ENCODE peak calls at places on chromosomes 11 and 22, in six cellular contexts. One of them, this sample, is unnamed. For H3K4me1, the result is how much of the 10 kb centered on the place peaks cover.

GRCh38 chr11:95134491-95134890 is 44.8 kb downstream of the ENDOD1 start:
- DNase-seq in IMR-90: peak
- DNase-seq in colonic mucosa: no peak
- DNase-seq in PC-3: peak
- DNase-seq in heart right ventricle: no peak
- DNase-seq in transverse colon: no peak
- DNase-seq in this sample: peak

GRCh38 chr11:81224396-81224795 is 1509.3 kb downstream of the FAM181B start:
- DNase-seq in IMR-90: no peak
- DNase-seq in colonic mucosa: no peak
- DNase-seq in PC-3: no peak
- DNase-seq in heart right ventricle: no peak
- DNase-seq in transverse colon: no peak
- DNase-seq in this sample: no peak

GRCh38 chr11:1119282-1120146 is 38.2 kb upstream of the MUC5AC start:
- DNase-seq in IMR-90: no peak
- DNase-seq in colonic mucosa: no peak
- DNase-seq in PC-3: no peak
- DNase-seq in heart right ventricle: no peak
- DNase-seq in transverse colon: peak
- DNase-seq in this sample: no peak

GRCh38 chr11:118258410-118258809 is 5.7 kb downstream of the MPZL2 start:
- DNase-seq in IMR-90: no peak
- DNase-seq in colonic mucosa: peak
- DNase-seq in PC-3: peak
- DNase-seq in heart right ventricle: no peak
- DNase-seq in transverse colon: no peak
- DNase-seq in this sample: no peak

GRCh38 chr11:123054301-123055065 is 7.5 kb downstream of the HSPA8 start:
- DNase-seq in IMR-90: peak
- DNase-seq in colonic mucosa: no peak
- DNase-seq in PC-3: peak
- DNase-seq in heart right ventricle: no peak
- DNase-seq in transverse colon: no peak
- DNase-seq in this sample: peak

GRCh38 chr11:21323617-21324016 is 654.2 kb downstream of the NELL1 start:
- DNase-seq in IMR-90: no peak
- DNase-seq in colonic mucosa: no peak
- DNase-seq in PC-3: no peak
- DNase-seq in heart right ventricle: no peak
- DNase-seq in transverse colon: no peak
- DNase-seq in this sample: no peak

GRCh38 chr11:40401132-40401853 is 1058.2 kb downstream of the LRRC4C start:
- DNase-seq in IMR-90: no peak
- DNase-seq in colonic mucosa: no peak
- DNase-seq in PC-3: no peak
- DNase-seq in heart right ventricle: no peak
- DNase-seq in transverse colon: no peak
- DNase-seq in this sample: no peak

GRCh38 chr11:85946221-85946620 is 91.0 kb downstream of the CCDC83 start:
- DNase-seq in IMR-90: peak
- DNase-seq in colonic mucosa: no peak
- DNase-seq in PC-3: peak
- DNase-seq in heart right ventricle: no peak
- DNase-seq in transverse colon: no peak
- DNase-seq in this sample: no peak

GRCh38 chr22:27348634-27349033 is 452.9 kb downstream of the MN1 start:
- DNase-seq in IMR-90: peak
- DNase-seq in colonic mucosa: no peak
- DNase-seq in PC-3: no peak
- DNase-seq in heart right ventricle: no peak
- DNase-seq in transverse colon: no peak
- DNase-seq in this sample: no peak

GRCh38 chr11:78905756-78906155 is 331.1 kb upstream of the NARS2 start:
- DNase-seq in IMR-90: no peak
- DNase-seq in colonic mucosa: no peak
- DNase-seq in PC-3: no peak
- DNase-seq in heart right ventricle: peak
- DNase-seq in transverse colon: no peak
- DNase-seq in this sample: no peak

GRCh38 chr11:70080763-70081162 is 2.6 kb downstream of the ANO1 start:
- DNase-seq in IMR-90: no peak
- DNase-seq in colonic mucosa: no peak
- DNase-seq in PC-3: peak
- DNase-seq in heart right ventricle: no peak
- DNase-seq in transverse colon: no peak
- DNase-seq in this sample: peak

GRCh38 chr11:120208777-120209176 is 2.1 kb upstream of the OAF start:
- DNase-seq in IMR-90: peak
- DNase-seq in colonic mucosa: peak
- DNase-seq in PC-3: peak
- DNase-seq in heart right ventricle: no peak
- DNase-seq in transverse colon: peak
- DNase-seq in this sample: peak

GRCh38 chr22:47987885-47988515 is 1225.5 kb downstream of the TBC1D22A start:
- DNase-seq in IMR-90: no peak
- DNase-seq in colonic mucosa: no peak
- DNase-seq in PC-3: no peak
- DNase-seq in heart right ventricle: no peak
- DNase-seq in transverse colon: no peak
- DNase-seq in this sample: no peak

GRCh38 chr11:47051217-47051616 is 114.7 kb downstream of the CSTPP1 start:
- DNase-seq in IMR-90: peak
- DNase-seq in colonic mucosa: no peak
- DNase-seq in PC-3: no peak
- DNase-seq in heart right ventricle: no peak
- DNase-seq in transverse colon: no peak
- DNase-seq in this sample: no peak

GRCh38 chr11:45093761-45094455 is 52.5 kb upstream of the PRDM11 start:
- DNase-seq in IMR-90: no peak
- DNase-seq in colonic mucosa: peak
- DNase-seq in PC-3: no peak
- DNase-seq in heart right ventricle: no peak
- DNase-seq in transverse colon: no peak
- DNase-seq in this sample: no peak

GRCh38 chr11:107731911-107732310 is 20.1 kb upstream of the SLN start:
- DNase-seq in IMR-90: no peak
- DNase-seq in colonic mucosa: no peak
- DNase-seq in PC-3: no peak
- DNase-seq in heart right ventricle: no peak
- DNase-seq in transverse colon: no peak
- DNase-seq in this sample: no peak

GRCh38 chr11:42595856-42596255 is 715.9 kb upstream of the API5 start:
- DNase-seq in IMR-90: no peak
- DNase-seq in colonic mucosa: no peak
- DNase-seq in PC-3: no peak
- DNase-seq in heart right ventricle: no peak
- DNase-seq in transverse colon: no peak
- DNase-seq in this sample: no peak

GRCh38 chr22:41979423-41980250 is 10.4 kb downstream of the SEPTIN3 start:
- DNase-seq in IMR-90: no peak
- DNase-seq in colonic mucosa: no peak
- DNase-seq in PC-3: no peak
- DNase-seq in heart right ventricle: no peak
- DNase-seq in transverse colon: no peak
- DNase-seq in this sample: no peak

GRCh38 chr22:41987276-41987675 is 11.3 kb upstream of the WBP2NL start:
- DNase-seq in IMR-90: no peak
- DNase-seq in colonic mucosa: no peak
- DNase-seq in PC-3: no peak
- DNase-seq in heart right ventricle: no peak
- DNase-seq in transverse colon: no peak
- DNase-seq in this sample: no peak

GRCh38 chr22:41982886-41983285 is 13.6 kb downstream of the SEPTIN3 start:
- DNase-seq in IMR-90: no peak
- DNase-seq in colonic mucosa: no peak
- DNase-seq in PC-3: no peak
- DNase-seq in heart right ventricle: no peak
- DNase-seq in transverse colon: no peak
- DNase-seq in this sample: no peak

GRCh38 chr22:41983516-41983915 is 14.3 kb downstream of the SEPTIN3 start:
- DNase-seq in IMR-90: no peak
- DNase-seq in colonic mucosa: no peak
- DNase-seq in PC-3: no peak
- DNase-seq in heart right ventricle: no peak
- DNase-seq in transverse colon: no peak
- DNase-seq in this sample: no peak

DNA sequence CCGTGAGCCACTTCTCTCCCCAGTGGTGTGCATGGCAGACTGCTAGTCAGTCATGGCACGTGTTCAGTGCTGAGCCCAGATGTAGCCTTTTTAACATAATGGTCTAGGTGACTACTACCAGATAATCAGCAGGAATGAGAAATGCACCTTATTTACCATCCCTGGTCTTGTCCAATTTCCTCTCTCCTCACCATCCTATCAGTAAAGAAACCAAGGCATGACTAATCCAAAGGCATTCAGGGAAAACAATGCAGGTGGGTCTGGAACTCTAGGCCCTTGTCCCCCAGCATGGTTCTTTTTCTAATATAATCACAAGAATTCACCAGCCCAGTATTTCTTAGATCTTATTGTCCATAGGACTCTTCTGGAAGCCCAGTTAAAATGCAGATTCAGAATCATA is 14.6 kb upstream of the WBP2NL start:
- DNase-seq in IMR-90: no peak
- DNase-seq in colonic mucosa: no peak
- DNase-seq in PC-3: no peak
- DNase-seq in heart right ventricle: no peak
- DNase-seq in transverse colon: no peak
- DNase-seq in this sample: no peak
- TF ChIP-seq CTCF in IMR-90: no peak
- TF ChIP-seq CTCF in colonic mucosa: no peak
- TF ChIP-seq CTCF in PC-3: no peak
- TF ChIP-seq CTCF in heart right ventricle: no peak
- TF ChIP-seq CTCF in transverse colon: no peak
- TF ChIP-seq CTCF in this sample: no peak

DNA sequence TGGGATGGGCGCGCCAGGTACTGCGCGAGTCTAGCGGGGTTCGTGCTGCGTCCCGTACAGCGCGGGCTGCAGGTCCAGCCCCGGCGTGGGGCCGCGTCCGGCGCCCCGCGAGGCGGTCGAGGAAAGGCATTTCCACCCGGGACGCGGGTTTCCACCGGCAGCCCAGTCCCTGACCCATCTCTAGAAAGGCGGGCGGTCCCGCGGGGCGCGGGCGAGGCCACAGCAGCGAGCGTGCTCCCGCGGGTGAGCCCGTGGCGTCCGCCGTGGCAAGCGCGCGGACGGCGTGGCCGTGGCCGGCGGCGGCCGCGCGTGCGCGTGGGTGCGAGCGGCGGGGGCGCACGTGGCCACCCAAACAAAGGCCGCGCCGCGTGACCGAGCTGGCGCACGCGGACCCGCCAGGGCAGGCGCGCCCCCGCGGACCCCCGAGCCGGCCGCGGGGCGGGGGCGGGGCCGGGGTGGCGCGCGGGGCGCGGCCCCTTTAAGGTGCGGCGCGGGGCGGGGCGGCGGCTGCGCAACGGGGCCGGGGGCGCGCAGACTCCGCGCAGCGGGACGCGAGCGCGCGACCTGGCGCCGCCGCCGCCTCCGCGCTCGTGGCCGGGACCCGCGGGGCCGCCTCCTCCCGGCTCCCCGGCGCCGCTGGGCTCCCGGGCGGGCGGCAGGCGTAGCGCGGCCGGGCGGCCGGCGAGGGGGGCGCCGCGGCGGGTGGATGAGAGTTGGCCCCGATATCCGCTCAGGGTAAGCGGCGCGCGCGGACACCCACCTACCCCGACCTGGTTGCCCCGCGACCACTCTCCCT is 39.3 kb upstream of the CELSR1 start:
- DNase-seq in IMR-90: peak
- DNase-seq in colonic mucosa: no peak
- DNase-seq in PC-3: peak
- DNase-seq in heart right ventricle: peak
- DNase-seq in transverse colon: peak
- DNase-seq in this sample: peak
- H3K4me1 ChIP-seq in IMR-90: under half
- H3K4me1 ChIP-seq in colonic mucosa: under half
- H3K4me1 ChIP-seq in PC-3: under half
- H3K4me1 ChIP-seq in heart right ventricle: under half
- H3K4me1 ChIP-seq in transverse colon: half or more
- H3K4me1 ChIP-seq in this sample: half or more

GRCh38 chr11:5505363-5506048 is 4.3 kb downstream of the UBQLN3 start:
- DNase-seq in IMR-90: no peak
- DNase-seq in colonic mucosa: no peak
- DNase-seq in PC-3: no peak
- DNase-seq in heart right ventricle: no peak
- DNase-seq in transverse colon: no peak
- DNase-seq in this sample: no peak

GRCh38 chr11:5507177-5507576 is 2.6 kb downstream of the UBQLN3 start:
- DNase-seq in IMR-90: no peak
- DNase-seq in colonic mucosa: no peak
- DNase-seq in PC-3: no peak
- DNase-seq in heart right ventricle: no peak
- DNase-seq in transverse colon: no peak
- DNase-seq in this sample: no peak

GRCh38 chr11:5509803-5510202 is at the start of gene UBQLN3:
- DNase-seq in IMR-90: no peak
- DNase-seq in colonic mucosa: no peak
- DNase-seq in PC-3: no peak
- DNase-seq in heart right ventricle: no peak
- DNase-seq in transverse colon: no peak
- DNase-seq in this sample: no peak

GRCh38 chr11:5507586-5508305 is 2.0 kb downstream of the UBQLN3 start:
- DNase-seq in IMR-90: no peak
- DNase-seq in colonic mucosa: no peak
- DNase-seq in PC-3: no peak
- DNase-seq in heart right ventricle: no peak
- DNase-seq in transverse colon: no peak
- DNase-seq in this sample: no peak

GRCh38 chr11:5508605-5509004 is 1.2 kb downstream of the UBQLN3 start:
- DNase-seq in IMR-90: no peak
- DNase-seq in colonic mucosa: no peak
- DNase-seq in PC-3: no peak
- DNase-seq in heart right ventricle: no peak
- DNase-seq in transverse colon: no peak
- DNase-seq in this sample: no peak
- TF ChIP-seq CTCF in IMR-90: no peak
- TF ChIP-seq CTCF in colonic mucosa: no peak
- TF ChIP-seq CTCF in PC-3: peak
- TF ChIP-seq CTCF in heart right ventricle: no peak
- TF ChIP-seq CTCF in transverse colon: no peak
- TF ChIP-seq CTCF in this sample: no peak

GRCh38 chr22:35043251-35043931 is 22.6 kb upstream of the ISX start:
- DNase-seq in IMR-90: no peak
- DNase-seq in colonic mucosa: no peak
- DNase-seq in PC-3: peak
- DNase-seq in heart right ventricle: no peak
- DNase-seq in transverse colon: peak
- DNase-seq in this sample: no peak

GRCh38 chr22:35045451-35045850 is 20.5 kb upstream of the ISX start:
- DNase-seq in IMR-90: no peak
- DNase-seq in colonic mucosa: no peak
- DNase-seq in PC-3: no peak
- DNase-seq in heart right ventricle: no peak
- DNase-seq in transverse colon: no peak
- DNase-seq in this sample: no peak

GRCh38 chr22:35043932-35044319 is 22.0 kb upstream of the ISX start:
- DNase-seq in IMR-90: no peak
- DNase-seq in colonic mucosa: no peak
- DNase-seq in PC-3: no peak
- DNase-seq in heart right ventricle: no peak
- DNase-seq in transverse colon: no peak
- DNase-seq in this sample: no peak

GRCh38 chr22:35046744-35047462 is 19.1 kb upstream of the ISX start:
- DNase-seq in IMR-90: no peak
- DNase-seq in colonic mucosa: no peak
- DNase-seq in PC-3: no peak
- DNase-seq in heart right ventricle: no peak
- DNase-seq in transverse colon: no peak
- DNase-seq in this sample: no peak

GRCh38 chr22:35044607-35045390 is 21.2 kb upstream of the ISX start:
- DNase-seq in IMR-90: no peak
- DNase-seq in colonic mucosa: no peak
- DNase-seq in PC-3: peak
- DNase-seq in heart right ventricle: no peak
- DNase-seq in transverse colon: no peak
- DNase-seq in this sample: no peak
- H3K4me1 ChIP-seq in IMR-90: under half
- H3K4me1 ChIP-seq in colonic mucosa: under half
- H3K4me1 ChIP-seq in PC-3: under half
- H3K4me1 ChIP-seq in heart right ventricle: under half
- H3K4me1 ChIP-seq in transverse colon: under half
- H3K4me1 ChIP-seq in this sample: under half